ENCODE peak calls at places on chromosomes 6 and 20, in four cellular contexts. H is HEK293T, C is HepG2, T is K562. K is an unnamed sample.

GRCh38 chr6:93792751-93793150 is 373.4 kb upstream of the EPHA7 start:
- DNase-seq in C (no peak), H (no peak), T (no peak), K (no peak)

GRCh38 chr6:132764370-132764769 is 6.7 kb upstream of the VNN2 start:
- DNase-seq in H (no peak), T (no peak), C (no peak), K (no peak)

GRCh38 chr6:135088818-135089809 is 34.5 kb upstream of the HBS1L start:
- DNase-seq in C (peak; percentile 25), T (peak; percentile 59), H (peak; percentile 44), K (peak; percentile 63)

GRCh38 chr20:19742974-19743649 is 14.9 kb upstream of the RIN2 start:
- DNase-seq in H (no peak), C (no peak), T (no peak), K (no peak)

GRCh38 chr6:20708367-20709124 is 174.3 kb downstream of the CDKAL1 start:
- DNase-seq in T (no peak), C (no peak), H (no peak), K (peak; percentile 59)

GRCh38 chr20:9286501-9286900 is 217.6 kb downstream of the PLCB4 start:
- DNase-seq in C (no peak), T (no peak), H (no peak), K (no peak)

GRCh38 chr6:36350082-36350481 is 13.4 kb upstream of the BNIP5 start:
- DNase-seq in T (no peak), H (no peak), C (no peak), K (no peak)

GRCh38 chr6:110534731-110535164 is 58.3 kb upstream of the SLC22A16 start:
- DNase-seq in T (no peak), H (no peak), C (no peak), K (no peak)

GRCh38 chr20:25006431-25007167 is 14.0 kb upstream of the APMAP start:
- DNase-seq in C (no peak), T (no peak), H (no peak), K (no peak)

GRCh38 chr6:150202934-150203333 is 60.1 kb downstream of the PPP1R14C start:
- DNase-seq in H (no peak), T (no peak), C (no peak), K (no peak)

GRCh38 chr6:100892693-100893092 is 11.6 kb upstream of the ASCC3 start:
- DNase-seq in C (no peak), H (no peak), T (no peak), K (no peak)

GRCh38 chr6:51542466-51542865 is 544.9 kb downstream of the PKHD1 start:
- DNase-seq in C (no peak), T (no peak), H (no peak), K (no peak)

GRCh38 chr20:33875055-33875454 is 63.9 kb downstream of the CHMP4B start:
- DNase-seq in C (no peak), T (no peak), H (no peak), K (no peak)

GRCh38 chr20:25005661-25006060 is 13.1 kb upstream of the APMAP start:
- DNase-seq in H (no peak), C (no peak), T (no peak), K (no peak)

GRCh38 chr6:2215342-2215741 is 30.1 kb downstream of the GMDS start:
- DNase-seq in C (no peak), T (no peak), H (no peak), K (no peak)

GRCh38 chr6:7401103-7401502 is 11.5 kb downstream of the RIOK1 start:
- DNase-seq in T (no peak), C (no peak), H (no peak), K (no peak)

GRCh38 chr6:114083251-114083650 is 112.3 kb upstream of the HDAC2 start:
- DNase-seq in T (no peak), H (no peak), C (no peak), K (no peak)

GRCh38 chr20:10221022-10221421 is 2.4 kb downstream of the SNAP25 start:
- DNase-seq in C (no peak), T (no peak), H (no peak), K (no peak)

GRCh38 chr6:101226677-101227135 is 166.8 kb upstream of the GRIK2 start:
- DNase-seq in C (peak; percentile 20), T (no peak), H (peak; percentile 18), K (no peak)

GRCh38 chr20:32140603-32141002 is 31.1 kb downstream of the TM9SF4 start:
- DNase-seq in C (no peak), T (no peak), H (no peak), K (no peak)

GRCh38 chr20:63103402-63104311 is 96.9 kb upstream of the BHLHE23 start:
- DNase-seq in H (no peak), T (no peak), C (no peak), K (no peak)

GRCh38 chr6:121485359-121485809 is 49.9 kb downstream of the GJA1 start:
- DNase-seq in C (no peak), H (no peak), T (no peak), K (no peak)

GRCh38 chr6:17120019-17120418 is 18.2 kb downstream of the STMND1 start:
- DNase-seq in H (no peak), T (no peak), C (no peak), K (no peak)

GRCh38 chr6:165976705-165977104 is 190.9 kb downstream of the TBXT start:
- DNase-seq in C (no peak), H (no peak), T (no peak), K (no peak)

GRCh38 chr6:112781236-112781635 is 434.1 kb downstream of the RFPL4B start:
- DNase-seq in T (no peak), H (no peak), C (peak; percentile 5), K (no peak)

GRCh38 chr6:136989591-136990578 is 54.9 kb downstream of the IL20RA start:
- DNase-seq in C (no peak), T (no peak), H (peak; percentile 67), K (no peak)

GRCh38 chr6:97850458-97851218 is 567.6 kb upstream of the MMS22L start:
- DNase-seq in C (no peak), H (peak; percentile 10), T (no peak), K (no peak)

GRCh38 chr6:31067881-31068737 is 44.3 kb downstream of the C6orf15 start:
- DNase-seq in T (no peak), H (no peak), C (no peak), K (no peak)

GRCh38 chr6:108876929-108877775 is 28.9 kb downstream of the ARMC2 start:
- DNase-seq in T (no peak), H (no peak), C (no peak), K (no peak)

GRCh38 chr20:23193985-23194384 is 107.9 kb upstream of the CD93 start:
- DNase-seq in T (no peak), C (no peak), H (no peak), K (no peak)

GRCh38 chr6:37433657-37434271 is 743 bp downstream of the CMTR1 start:
- DNase-seq in C (peak; percentile 16), H (no peak), T (peak; percentile 42), K (peak; percentile 31)

GRCh38 chr6:35703554-35703953 is 14.8 kb upstream of the FKBP5 start:
- DNase-seq in C (no peak), T (peak; percentile 79), H (no peak), K (no peak)

GRCh38 chr20:43916875-43917371 is 2.3 kb downstream of the TOX2 start:
- DNase-seq in T (no peak), H (no peak), C (no peak), K (peak; percentile 23)

GRCh38 chr6:136549359-136550044 is 720 bp downstream of the MAP7 start:
- DNase-seq in H (peak; percentile 38), T (peak; percentile 23), C (no peak), K (no peak)

GRCh38 chr6:25103603-25104002 is 167.8 kb upstream of the RIPOR2 start:
- DNase-seq in T (no peak), C (no peak), H (no peak), K (no peak)
- TF ChIP-seq TARDBP in T (no peak), C (no peak), H (no peak), K (no peak)

DNA sequence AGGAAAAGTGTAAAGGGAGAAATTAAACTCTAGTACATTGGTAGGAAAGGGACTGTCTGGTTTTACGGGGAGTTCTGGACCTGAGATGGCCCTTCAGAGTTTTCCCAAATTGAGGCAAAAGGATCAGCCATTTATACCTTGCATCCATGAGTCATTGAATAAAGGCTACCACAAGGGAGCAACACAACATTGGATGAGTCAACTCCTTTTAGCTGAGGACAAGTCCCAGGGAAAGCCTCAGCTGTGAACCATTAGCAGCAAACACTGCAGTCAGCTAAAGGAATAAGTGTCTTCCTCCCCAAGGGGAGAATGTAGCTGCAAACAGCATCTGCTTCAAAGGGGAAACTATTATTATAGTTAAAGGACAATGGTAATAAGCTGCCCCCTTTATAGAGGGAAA is 468.7 kb upstream of the ID4 start:
- DNase-seq in H (no peak), C (no peak), T (no peak), K (no peak)
- TF ChIP-seq TARDBP in H (no peak), C (no peak), T (no peak), K (no peak)

DNA sequence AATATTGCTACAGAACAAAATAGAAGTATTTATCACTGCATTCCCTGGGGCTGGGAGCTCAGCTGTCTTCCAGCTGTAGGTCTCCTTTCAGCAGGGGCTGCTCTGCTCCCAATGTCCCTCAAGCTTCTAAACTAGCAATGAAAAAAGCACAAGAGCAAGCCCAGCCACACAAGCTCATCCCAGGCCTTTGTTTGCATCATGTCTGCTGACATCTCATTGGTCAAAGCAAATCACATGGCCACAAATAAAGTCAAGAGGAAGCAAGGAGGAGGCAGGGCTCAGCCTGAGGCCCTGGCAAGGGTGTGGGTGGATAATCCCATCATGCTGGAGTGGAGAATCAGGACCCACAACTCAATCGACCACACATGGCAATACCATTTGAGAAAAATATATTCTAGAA is 2.2 kb upstream of the BFSP1 start:
- DNase-seq in T (peak; percentile 12), C (peak; percentile 71), H (peak; percentile 56), K (no peak)
- TF ChIP-seq TARDBP in T (no peak), C (no peak), H (no peak), K (no peak)

DNA sequence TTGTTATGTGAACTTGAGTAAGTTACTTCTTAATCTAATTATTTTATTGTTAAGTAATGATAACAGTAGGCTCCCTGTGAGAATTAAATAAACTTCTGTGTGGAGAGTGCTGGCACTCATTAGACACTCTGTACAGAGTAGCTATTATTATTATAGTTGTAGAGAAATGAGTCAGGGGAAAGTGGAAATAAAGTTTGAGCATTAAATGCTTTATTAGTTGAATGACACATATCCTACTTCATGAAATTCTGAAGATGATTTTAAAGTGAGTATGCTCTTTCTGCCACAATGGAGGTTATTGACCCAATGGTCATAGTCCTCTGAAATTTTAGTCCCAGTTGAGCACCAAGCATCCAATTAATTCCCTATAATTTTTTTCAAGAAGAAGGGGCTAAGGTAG is 5.9 kb downstream of the ECI2 start:
- DNase-seq in H (no peak), C (no peak), T (no peak), K (no peak)
- TF ChIP-seq TARDBP in H (no peak), C (no peak), T (no peak), K (no peak)